ENCODE peak calls at places on chromosomes 2 and 18, in four cellular contexts. N is endothelial cell; E is activated CD4-positive, alpha-beta T cell treated with anti-CD3 and anti-CD28 coated beads for 48 hours; B is anterior cingulate cortex. O is an unnamed sample.
A peak's percentile ranks its signal among the peaks of the same experiment; 100 is the strongest.

GRCh38 chr18:48929951-48930713 is 20.6 kb downstream of the SMAD7 start:
- DNase-seq in N (no peak), E (no peak), B (no peak), O (no peak)

GRCh38 chr2:200042944-200043343 is 87.6 kb downstream of the MAIP1 start:
- DNase-seq in N (no peak), E (no peak), B (no peak), O (no peak)

GRCh38 chr2:240983361-240983995 is 14.9 kb upstream of the SNED1 start:
- DNase-seq in N (peak; percentile 69), B (no peak), E (peak; percentile 48), O (no peak)

GRCh38 chr2:240921319-240922233 is 15.4 kb downstream of the CROCC2 start:
- DNase-seq in N (no peak), B (no peak), E (peak; percentile 4), O (peak; percentile 37)

GRCh38 chr2:172119089-172119488 is 16.4 kb upstream of the DLX2 start:
- DNase-seq in B (no peak), N (no peak), E (no peak), O (no peak)

GRCh38 chr2:174627216-174627615 is 29.6 kb upstream of the WIPF1 start:
- DNase-seq in N (no peak), B (no peak), E (no peak), O (no peak)

GRCh38 chr18:55001625-55002024 is 42.4 kb upstream of the CCDC68 start:
- DNase-seq in N (no peak), E (no peak), B (no peak), O (no peak)

GRCh38 chr18:51458861-51459260 is 261.4 kb upstream of the MEX3C start:
- DNase-seq in N (no peak), E (no peak), B (no peak), O (no peak)

GRCh38 chr18:23994361-23994902 is 20.1 kb upstream of the TTC39C start:
- DNase-seq in B (no peak), E (no peak), N (no peak), O (no peak)

GRCh38 chr2:11132036-11132671 is 23.1 kb upstream of the SLC66A3 start:
- DNase-seq in N (no peak), E (no peak), B (no peak), O (peak; percentile 60)

GRCh38 chr18:79478484-79479113 is 82.9 kb downstream of the NFATC1 start:
- DNase-seq in B (no peak), N (no peak), E (no peak), O (no peak)

GRCh38 chr18:78882585-78882984 is 97.0 kb upstream of the SALL3 start:
- DNase-seq in E (no peak), B (no peak), N (no peak), O (no peak)

GRCh38 chr2:239646184-239646583 is 245.4 kb upstream of the HDAC4 start:
- DNase-seq in E (no peak), B (no peak), N (no peak), O (no peak)

GRCh38 chr2:85273732-85274731 is 53.8 kb downstream of the TGOLN2 start:
- DNase-seq in B (no peak), N (no peak), E (peak; percentile 12), O (no peak)

GRCh38 chr18:50306944-50307343 is 19.5 kb upstream of the CXXC1 start:
- DNase-seq in B (no peak), E (no peak), N (no peak), O (no peak)

GRCh38 chr18:37669991-37670534 is 104.5 kb upstream of the CELF4 start:
- DNase-seq in N (no peak), B (no peak), E (no peak), O (no peak)

GRCh38 chr2:229431331-229431954 is 160.4 kb upstream of the PID1 start:
- DNase-seq in E (no peak), N (no peak), B (no peak), O (no peak)

GRCh38 chr18:76519156-76519549 is 24.1 kb upstream of the ZNF516 start:
- DNase-seq in E (no peak), N (peak; percentile 35), B (no peak), O (no peak)

GRCh38 chr2:218812096-218812815 is 19.3 kb downstream of the PRKAG3 start:
- DNase-seq in E (no peak), N (no peak), B (no peak), O (no peak)

GRCh38 chr2:60416221-60417008 is 137.0 kb downstream of the BCL11A start:
- DNase-seq in B (no peak), N (no peak), E (no peak), O (no peak)

GRCh38 chr18:62281684-62282083 is 43.4 kb upstream of the TNFRSF11A start:
- DNase-seq in B (no peak), N (no peak), E (no peak), O (no peak)

GRCh38 chr18:55102508-55102907 is 143.2 kb upstream of the CCDC68 start:
- DNase-seq in B (no peak), E (no peak), N (no peak), O (no peak)

GRCh38 chr2:238509903-238510302 is 83.2 kb downstream of the ASB1 start:
- DNase-seq in N (no peak), B (no peak), E (no peak), O (no peak)

GRCh38 chr2:232477751-232478510 is 9.7 kb downstream of the ECEL1 start:
- DNase-seq in N (no peak), B (no peak), E (no peak), O (no peak)

GRCh38 chr2:238262496-238263122 is 22.8 kb upstream of the HES6 start:
- DNase-seq in B (no peak), N (no peak), E (no peak), O (no peak)

GRCh38 chr18:78362198-78362597 is 617.4 kb upstream of the SALL3 start:
- DNase-seq in E (no peak), N (no peak), B (no peak), O (no peak)

GRCh38 chr2:74474899-74475298 is 2.4 kb upstream of the MRPL53 start:
- DNase-seq in N (peak; percentile 37), E (no peak), B (no peak), O (no peak)

GRCh38 chr2:112187805-112188596 is 49.8 kb downstream of the FBLN7 start:
- DNase-seq in N (no peak), B (no peak), E (peak; percentile 88), O (no peak)

GRCh38 chr2:62458206-62459035 is 47.6 kb downstream of the TMEM17 start:
- DNase-seq in B (no peak), N (no peak), E (no peak), O (no peak)

GRCh38 chr2:20455076-20455587 is 8.3 kb downstream of the RHOB start:
- DNase-seq in E (no peak), N (no peak), B (no peak), O (no peak)

GRCh38 chr18:62324917-62325805 is at the start of gene TNFRSF11A:
- DNase-seq in E (peak; percentile 74), N (peak; percentile 84), B (no peak), O (no peak)

GRCh38 chr2:172613610-172614231 is 57.8 kb downstream of the PDK1 start:
- DNase-seq in B (no peak), N (no peak), E (no peak), O (no peak)

GRCh38 chr18:12520442-12520992 is 112.8 kb downstream of the PRELID3A start:
- DNase-seq in N (no peak), E (no peak), B (no peak), O (no peak)

GRCh38 chr2:220001693-220002260 is 374.3 kb downstream of the SLC4A3 start:
- DNase-seq in B (no peak), E (no peak), N (no peak), O (no peak)

GRCh38 chr2:75375646-75376582 is 176.6 kb upstream of the TACR1 start:
- DNase-seq in B (no peak), N (no peak), E (no peak), O (peak; percentile 1)

GRCh38 chr2:74461187-74462053 is 3.2 kb downstream of the WBP1 start:
- DNase-seq in N (peak; percentile 35), B (no peak), E (peak; percentile 34), O (no peak)

GRCh38 chr2:224222320-224222719 is 179.6 kb downstream of the FAM124B start:
- DNase-seq in B (no peak), E (no peak), N (no peak), O (no peak)

GRCh38 chr2:13212115-13212514 is 495.4 kb downstream of the TRIB2 start:
- DNase-seq in B (no peak), E (no peak), N (no peak), O (no peak)

O was measured in occipital lobe.